ENCODE peak calls at places on chromosomes 11 and 22, in seven cellular contexts. X is foreskin fibroblast, J is HCT116, E is lower leg skin, R is choroid plexus epithelial cell, K is PC-3, W is dorsolateral prefrontal cortex. C is an unnamed sample.

GRCh38 chr11:33970984-33971466 is 79.1 kb upstream of the LMO2 start:
- DNase-seq in X (peak; percentile 77), J (peak; percentile 64), E (peak; percentile 85), R (peak; percentile 80), K (peak; percentile 69), W (no peak), C (peak; percentile 54)

GRCh38 chr11:82494988-82495432 is 238.7 kb downstream of the FAM181B start:
- DNase-seq in X (no peak), J (no peak), E (no peak), R (no peak), K (peak; percentile 46), W (no peak), C (no peak)

GRCh38 chr11:38718659-38719058 is 2120.6 kb upstream of the RAG2 start:
- DNase-seq in X (no peak), J (no peak), E (no peak), R (no peak), K (no peak), W (no peak), C (no peak)

GRCh38 chr11:17864478-17864941 is 129.9 kb downstream of the KCNC1 start:
- DNase-seq in X (no peak), J (no peak), E (no peak), R (peak; percentile 11), K (peak; percentile 49), W (no peak), C (no peak)

GRCh38 chr11:102914238-102915043 is 39.7 kb upstream of the MMP12 start:
- DNase-seq in X (peak; percentile 77), J (peak; percentile 37), E (no peak), R (peak; percentile 73), K (peak; percentile 76), W (no peak), C (peak; percentile 58)

GRCh38 chr11:101618691-101619090 is 34.9 kb upstream of the TRPC6 start:
- DNase-seq in X (peak; percentile 86), J (no peak), E (no peak), R (no peak), K (peak; percentile 74), W (no peak), C (peak; percentile 65)

GRCh38 chr22:44869196-44869595 is 116.8 kb downstream of the ARHGAP8 start:
- DNase-seq in X (no peak), J (no peak), E (no peak), R (no peak), K (peak; percentile 17), W (no peak), C (no peak)

GRCh38 chr22:38873469-38874411 is 1.7 kb upstream of the CBX6 start:
- DNase-seq in X (no peak), J (no peak), E (peak; percentile 79), R (no peak), K (peak; percentile 67), W (no peak), C (no peak)

GRCh38 chr22:46071451-46072029 is 78.8 kb upstream of the PPARA start:
- DNase-seq in X (peak; percentile 98), J (peak; percentile 80), E (peak; percentile 99), R (peak; percentile 95), K (peak; percentile 89), W (peak; percentile 84), C (peak; percentile 96)

GRCh38 chr11:99565333-99565732 is 544.6 kb downstream of the CNTN5 start:
- DNase-seq in X (no peak), J (no peak), E (no peak), R (no peak), K (no peak), W (no peak), C (no peak)

GRCh38 chr22:46003271-46004091 is 26.5 kb upstream of the WNT7B start:
- DNase-seq in X (no peak), J (no peak), E (no peak), R (no peak), K (no peak), W (no peak), C (peak; percentile 38)

GRCh38 chr11:14506532-14506931 is 6.9 kb upstream of the COPB1 start:
- DNase-seq in X (peak; percentile 28), J (no peak), E (no peak), R (peak; percentile 47), K (peak; percentile 12), W (no peak), C (no peak)

GRCh38 chr11:86949995-86950993 is 4.9 kb downstream of the FZD4 start:
- DNase-seq in X (peak; percentile 58), J (no peak), E (no peak), R (peak; percentile 66), K (peak; percentile 24), W (no peak), C (peak; percentile 86)

GRCh38 chr22:38953577-38954413 is 3.6 kb upstream of the APOBEC3A start:
- DNase-seq in X (no peak), J (no peak), E (no peak), R (no peak), K (peak; percentile 6), W (no peak), C (no peak)

GRCh38 chr11:62501432-62501891 is 45.1 kb downstream of the AHNAK start:
- DNase-seq in X (peak; percentile 57), J (no peak), E (peak; percentile 94), R (peak; percentile 33), K (no peak), W (peak; percentile 98), C (no peak)

GRCh38 chr11:46450846-46451470 is 59.4 kb upstream of the CHRM4 start:
- DNase-seq in X (no peak), J (no peak), E (no peak), R (peak; percentile 52), K (no peak), W (no peak), C (peak; percentile 14)

GRCh38 chr11:18844753-18845367 is 53.3 kb upstream of the PTPN5 start:
- DNase-seq in X (peak; percentile 45), J (peak; percentile 36), E (no peak), R (peak; percentile 72), K (peak; percentile 67), W (no peak), C (peak; percentile 23)

GRCh38 chr11:121226415-121227263 is 65.9 kb upstream of the SC5D start:
- DNase-seq in X (no peak), J (peak; percentile 15), E (no peak), R (no peak), K (no peak), W (no peak), C (no peak)

DNA sequence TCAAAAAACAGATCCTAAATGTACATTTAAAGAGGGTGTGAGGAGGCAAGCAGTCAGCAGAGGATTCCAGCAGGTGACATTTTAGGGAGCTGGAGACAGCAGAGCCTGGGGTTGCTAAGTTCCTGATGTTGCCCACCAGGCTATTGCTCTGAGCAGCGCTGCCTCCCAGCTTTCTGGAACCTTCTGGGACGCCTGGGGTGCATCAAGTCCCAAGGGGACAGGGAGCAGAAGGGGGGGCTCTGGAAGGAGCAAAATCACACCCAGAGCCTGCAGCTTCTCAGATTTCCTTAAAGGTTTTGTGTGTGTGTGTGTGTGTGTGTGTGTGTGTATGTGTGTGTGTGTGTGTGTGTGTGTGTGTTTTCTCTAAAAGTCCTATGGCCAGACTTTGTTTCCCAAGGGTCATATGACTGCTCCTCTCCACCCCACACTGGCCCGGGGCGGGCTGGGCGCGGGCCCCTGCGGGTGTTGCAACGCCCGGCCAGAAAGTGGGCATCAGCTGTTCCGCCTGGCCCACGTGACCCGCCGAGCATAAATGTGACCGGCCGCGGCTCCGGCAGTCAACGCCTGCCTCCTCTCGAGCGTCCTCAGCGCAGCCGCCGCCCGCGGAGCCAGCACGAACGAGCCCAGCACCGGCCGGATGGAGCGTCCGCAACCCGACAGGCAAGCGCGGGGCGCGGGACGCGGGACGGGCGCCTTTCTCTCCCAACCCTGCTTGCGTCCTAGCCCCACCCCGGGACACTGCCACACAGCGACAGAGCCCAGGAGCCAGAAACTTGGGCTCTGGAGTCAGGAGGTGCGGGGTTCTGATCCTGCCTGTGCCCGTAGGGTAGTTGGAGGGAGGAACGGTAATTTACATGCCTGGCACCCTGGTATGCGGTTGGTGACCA is at the start of gene HMOX1:
- DNase-seq in X (peak; percentile 98), J (peak; percentile 51), E (peak; percentile 99), R (peak; percentile 91), K (peak; percentile 71), W (peak; percentile 89), C (peak; percentile 95)
- TF ChIP-seq CTCF in X (no peak), J (no peak), E (no peak), R (no peak), K (peak; percentile 10), W (peak; percentile 31), C (no peak)

GRCh38 chr11:79206951-79207350 is 233.9 kb downstream of the TENM4 start:
- DNase-seq in X (no peak), J (no peak), E (peak; percentile 29), R (no peak), K (no peak), W (no peak), C (no peak)
- TF ChIP-seq CTCF in X (no peak), J (no peak), E (no peak), R (no peak), K (no peak), W (no peak), C (no peak)

DNA sequence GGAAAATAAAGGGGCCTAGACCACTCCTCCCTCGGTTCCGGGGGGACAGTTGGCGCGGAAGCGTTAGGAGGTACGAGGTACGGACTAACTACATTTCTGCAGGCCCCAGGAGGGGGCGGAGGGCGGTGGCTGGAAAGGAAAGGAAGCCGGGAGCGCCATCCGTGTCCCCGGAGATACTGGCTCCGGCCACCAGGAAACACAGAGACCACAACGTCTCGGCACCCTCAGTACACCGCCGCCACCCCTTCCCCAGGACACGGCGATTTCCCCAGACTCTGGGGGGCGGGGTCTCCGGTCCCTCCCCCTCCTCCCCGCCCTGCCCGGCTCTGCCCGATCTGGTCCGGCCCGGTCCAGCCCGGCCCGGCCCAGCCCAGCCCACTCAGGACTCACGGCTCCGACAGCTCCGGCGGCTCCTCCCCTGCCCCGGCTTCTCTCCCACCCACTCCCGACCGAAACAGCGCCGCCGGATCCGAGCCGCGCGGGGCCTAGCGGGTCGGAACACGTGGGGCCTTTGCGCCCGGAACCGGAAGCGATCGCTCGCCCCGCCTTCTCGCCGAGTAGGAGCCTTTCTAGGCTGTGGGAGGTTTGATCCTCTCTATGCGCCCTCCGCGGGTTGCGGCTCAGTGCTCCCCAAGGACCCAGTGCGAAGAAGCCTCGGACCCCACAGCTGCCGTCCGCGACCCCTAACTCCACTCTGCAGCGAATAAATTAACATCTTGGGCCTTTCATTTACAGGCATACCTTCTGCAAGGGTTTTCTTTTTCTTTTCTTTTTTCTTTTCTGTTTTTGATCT is at the start of gene ZNF202:
- DNase-seq in X (peak; percentile 96), J (peak; percentile 69), E (peak; percentile 98), R (peak; percentile 91), K (peak; percentile 92), W (peak; percentile 91), C (peak; percentile 89)
- TF ChIP-seq CTCF in X (peak; percentile 7), J (peak; percentile 3), E (no peak), R (peak; percentile 27), K (no peak), W (no peak), C (no peak)

GRCh38 chr11:117856892-117857291 is 19.6 kb downstream of the FXYD6 start:
- DNase-seq in X (no peak), J (no peak), E (peak; percentile 79), R (no peak), K (no peak), W (no peak), C (no peak)

GRCh38 chr11:117860139-117860538 is 16.3 kb downstream of the FXYD6 start:
- DNase-seq in X (no peak), J (no peak), E (peak; percentile 70), R (no peak), K (no peak), W (no peak), C (no peak)

GRCh38 chr11:117857734-117858369 is 18.6 kb downstream of the FXYD6 start:
- DNase-seq in X (no peak), J (no peak), E (peak; percentile 68), R (no peak), K (no peak), W (no peak), C (no peak)

GRCh38 chr11:117859713-117860112 is 16.7 kb downstream of the FXYD6 start:
- DNase-seq in X (no peak), J (no peak), E (no peak), R (no peak), K (no peak), W (no peak), C (no peak)

GRCh38 chr11:117859061-117859460 is 17.4 kb downstream of the FXYD6 start:
- DNase-seq in X (no peak), J (no peak), E (peak; percentile 56), R (no peak), K (no peak), W (no peak), C (no peak)
- TF ChIP-seq CTCF in X (no peak), J (no peak), E (no peak), R (no peak), K (no peak), W (no peak), C (no peak)

C was measured in fibroblast of villous mesenchyme.